ENCODE peak calls at places on chromosomes 11 and 22, in five cellular contexts. T is myocyte, A is astrocyte of the spinal cord, B is hippocampal formation, D is GM23338. E is an unnamed sample.

GRCh38 chr11:11075515-11076171 is 217.8 kb upstream of the ZBED5 start:
- DNase-seq in A (no peak), B (no peak), T (no peak), D (peak), E (peak)

GRCh38 chr11:63866211-63866610 is 27.3 kb downstream of the MARK2 start:
- DNase-seq in A (peak), T (peak), B (no peak), D (no peak), E (no peak)

GRCh38 chr11:27370374-27370773 is 7.4 kb upstream of the CCDC34 start:
- DNase-seq in T (no peak), B (no peak), A (no peak), D (peak), E (peak)

GRCh38 chr11:34938621-34939020 is 22.2 kb downstream of the PDHX start:
- DNase-seq in T (no peak), B (no peak), A (no peak), D (no peak), E (no peak)

GRCh38 chr11:62974848-62975522 is 9.8 kb downstream of the SLC22A6 start:
- DNase-seq in B (no peak), T (peak), D (peak), A (no peak), E (peak)

GRCh38 chr11:126607374-126607773 is 251.9 kb downstream of the ST3GAL4 start:
- DNase-seq in A (peak), D (peak), T (peak), B (peak), E (peak)

GRCh38 chr11:118003021-118003423 is 16.8 kb downstream of the IL10RA start:
- DNase-seq in T (no peak), A (no peak), B (no peak), D (no peak), E (no peak)

GRCh38 chr22:28994522-28994921 is 67.1 kb downstream of the C22orf31 start:
- DNase-seq in T (no peak), B (no peak), D (no peak), A (no peak), E (no peak)

GRCh38 chr11:47345890-47346563 is 6.5 kb downstream of the MYBPC3 start:
- DNase-seq in T (no peak), B (no peak), A (no peak), D (no peak), E (peak)

GRCh38 chr11:35825386-35825785 is 118.5 kb upstream of the LDLRAD3 start:
- DNase-seq in T (no peak), D (no peak), A (no peak), B (no peak), E (no peak)

GRCh38 chr11:8613036-8613435 is 19.0 kb upstream of the STK33 start:
- DNase-seq in T (peak), A (no peak), B (no peak), D (no peak), E (no peak)

GRCh38 chr11:15590131-15590530 is 475.4 kb downstream of the INSC start:
- DNase-seq in D (no peak), T (no peak), B (no peak), A (no peak), E (no peak)

GRCh38 chr11:129918361-129918760 is 23.0 kb upstream of the NFRKB start:
- DNase-seq in A (no peak), B (no peak), D (no peak), T (no peak), E (no peak)

GRCh38 chr22:18968011-18968749 is 32.1 kb upstream of the PRODH start:
- DNase-seq in D (peak), B (no peak), A (no peak), T (peak), E (peak)

GRCh38 chr22:50342651-50343540 is at the start of gene PPP6R2:
- DNase-seq in A (peak), T (peak), D (peak), B (peak), E (peak)

GRCh38 chr11:55726715-55727324 is 46.4 kb upstream of the OR5D13 start:
- DNase-seq in D (peak), T (no peak), B (no peak), A (no peak), E (peak)

GRCh38 chr11:111299111-111300026 is 1.0 kb downstream of the POU2AF3 start:
- DNase-seq in D (peak), T (peak), B (peak), A (peak), E (peak)

GRCh38 chr11:78825531-78825930 is 250.9 kb upstream of the NARS2 start:
- DNase-seq in B (no peak), D (no peak), A (peak), T (no peak), E (no peak)

GRCh38 chr11:8810331-8811301 is 100.4 kb upstream of the AKIP1 start:
- DNase-seq in B (peak), D (peak), T (peak), A (peak), E (peak)

GRCh38 chr11:124961972-124962609 is 8.1 kb downstream of the CCDC15 start:
- DNase-seq in D (peak), T (peak), A (peak), B (no peak), E (no peak)

GRCh38 chr22:49380828-49381114 is 446.9 kb downstream of the BRD1 start:
- DNase-seq in B (no peak), D (no peak), A (no peak), T (no peak), E (peak)

GRCh38 chr11:76369406-76369805 is 11.5 kb downstream of the THAP12 start:
- DNase-seq in A (no peak), B (no peak), D (peak), T (no peak), E (no peak)

GRCh38 chr11:2700415-2701211 is 819 bp upstream of the KCNQ1OT1 start:
- DNase-seq in A (no peak), B (peak), D (peak), T (peak), E (peak)

GRCh38 chr22:26573026-26573662 is 16.8 kb downstream of the TPST2 start:
- DNase-seq in T (no peak), A (peak), B (peak), D (no peak), E (no peak)

GRCh38 chr22:30891781-30892180 is 76.8 kb downstream of the MORC2 start:
- DNase-seq in D (no peak), T (no peak), A (no peak), B (no peak), E (no peak)

GRCh38 chr11:75105462-75105925 is 8.8 kb upstream of the OR2AT4 start:
- DNase-seq in A (peak), T (peak), D (peak), B (no peak), E (peak)

GRCh38 chr11:1238767-1239595 is 16.1 kb downstream of the MUC5B start:
- DNase-seq in B (no peak), T (no peak), A (no peak), D (peak), E (peak)

GRCh38 chr22:18120941-18121340 is 10.3 kb downstream of the TUBA8 start:
- DNase-seq in B (no peak), T (peak), A (no peak), D (no peak), E (no peak)

GRCh38 chr11:134754196-134754822 is 342.3 kb upstream of the B3GAT1 start:
- DNase-seq in B (no peak), A (no peak), D (no peak), T (no peak), E (peak)

GRCh38 chr11:62726156-62727006 is 876 bp downstream of the HNRNPUL2 start:
- DNase-seq in T (peak), A (no peak), B (no peak), D (no peak), E (peak)

GRCh38 chr11:22192642-22193347 is at the start of gene ANO5:
- DNase-seq in B (peak), D (peak), T (no peak), A (no peak), E (peak)

GRCh38 chr11:121762820-121763219 is 310.1 kb upstream of the SORL1-AS1 start:
- DNase-seq in T (peak), B (no peak), D (peak), A (peak), E (peak)

GRCh38 chr11:130131957-130132850 is 27.4 kb upstream of the ST14 start:
- DNase-seq in T (peak), A (peak), D (peak), B (no peak), E (peak)

E was measured in endodermal cell.